ENCODE peak calls at places on chromosomes 7 and 10, in nine cellular contexts. C, P, H, U, K, V, A, O and L are unnamed samples.

GRCh38 chr7:25805027-25805687 is 346.8 kb upstream of the NFE2L3 start:
- DNase-seq in C (no peak), P (no peak), H (no peak), U (no peak), K (no peak), V (no peak), A (no peak), O (no peak), L (no peak)

GRCh38 chr10:109214916-109215740 is 708.2 kb downstream of the XPNPEP1 start:
- DNase-seq in C (peak), P (no peak), H (no peak), U (no peak), K (no peak), V (no peak), A (no peak), O (no peak), L (no peak)

GRCh38 chr10:99370993-99371392 is 41.8 kb downstream of the CNNM1 start:
- DNase-seq in C (peak), P (no peak), H (no peak), U (peak), K (no peak), V (no peak), A (no peak), O (no peak), L (no peak)

GRCh38 chr7:27873981-27874957 is 134.3 kb downstream of the TAX1BP1 start:
- DNase-seq in C (peak), P (peak), H (peak), U (no peak), K (no peak), V (peak), A (no peak), O (no peak), L (peak)

GRCh38 chr7:82194011-82194410 is 249.6 kb downstream of the CACNA2D1 start:
- DNase-seq in C (peak), P (peak), H (no peak), U (no peak), K (no peak), V (no peak), A (no peak), O (no peak), L (no peak)

GRCh38 chr7:150375662-150376521 is 3.2 kb upstream of the ZNF775 start:
- DNase-seq in C (no peak), P (no peak), H (no peak), U (no peak), K (no peak), V (no peak), A (no peak), O (peak), L (no peak)

GRCh38 chr10:62990126-62990525 is 143.0 kb upstream of the NRBF2 start:
- DNase-seq in C (no peak), P (no peak), H (no peak), U (no peak), K (no peak), V (no peak), A (no peak), O (no peak), L (no peak)

GRCh38 chr7:417973-418601 is 101.6 kb downstream of the PDGFA start:
- DNase-seq in C (no peak), P (no peak), H (no peak), U (no peak), K (no peak), V (no peak), A (no peak), O (no peak), L (no peak)

GRCh38 chr7:86653919-86654659 is 10.4 kb downstream of the GRM3 start:
- DNase-seq in C (peak), P (no peak), H (no peak), U (peak), K (peak), V (no peak), A (no peak), O (no peak), L (no peak)

GRCh38 chr10:1735562-1735961 is 1.8 kb downstream of the ADARB2 start:
- DNase-seq in C (no peak), P (no peak), H (no peak), U (no peak), K (no peak), V (no peak), A (no peak), O (no peak), L (no peak)

GRCh38 chr7:3194501-3195141 is 106.4 kb upstream of the SDK1 start:
- DNase-seq in C (peak), P (no peak), H (no peak), U (peak), K (peak), V (peak), A (no peak), O (peak), L (peak)

GRCh38 chr10:132407846-132408278 is 10.9 kb downstream of the PWWP2B start:
- DNase-seq in C (no peak), P (no peak), H (no peak), U (peak), K (peak), V (no peak), A (no peak), O (no peak), L (peak)

GRCh38 chr7:151380199-151381082 is 29.4 kb downstream of the WDR86 start:
- DNase-seq in C (no peak), P (no peak), H (no peak), U (no peak), K (no peak), V (no peak), A (no peak), O (no peak), L (no peak)

GRCh38 chr10:77513783-77514331 is 123.8 kb downstream of the KCNMA1 start:
- DNase-seq in C (peak), P (peak), H (peak), U (peak), K (peak), V (no peak), A (no peak), O (no peak), L (no peak)

GRCh38 chr7:139043823-139044812 is 8.3 kb upstream of the ZC3HAV1L start:
- DNase-seq in C (no peak), P (no peak), H (no peak), U (no peak), K (no peak), V (no peak), A (peak), O (peak), L (no peak)